ENCODE peak calls at places on chromosomes 11 and 22, in four cellular contexts. O is GM12878, J is GM12891, D is HL-60. R is an unnamed sample.

GRCh38 chr22:37545703-37546435 is 14.4 kb upstream of the CDC42EP1 start:
- DNase-seq in O (no peak), J (no peak), D (no peak), R (peak)

GRCh38 chr22:28923826-28924732 is 40.7 kb downstream of the ZNRF3 start:
- DNase-seq in J (no peak), D (no peak), O (no peak), R (no peak)

GRCh38 chr11:126733685-126734084 is 266.9 kb downstream of the KIRREL3 start:
- DNase-seq in D (no peak), J (no peak), O (no peak), R (no peak)

GRCh38 chr11:82980947-82981346 is 79.4 kb downstream of the DDIAS start:
- DNase-seq in O (no peak), D (no peak), J (no peak), R (no peak)

GRCh38 chr22:44190381-44190976 is 9.8 kb downstream of the PARVG start:
- DNase-seq in J (no peak), O (no peak), D (no peak), R (no peak)

GRCh38 chr11:26283852-26284421 is 48.0 kb upstream of the ANO3 start:
- DNase-seq in D (no peak), J (no peak), O (no peak), R (no peak)

GRCh38 chr11:77212314-77213007 is 84.4 kb downstream of the MYO7A start:
- DNase-seq in O (no peak), J (no peak), D (no peak), R (no peak)

GRCh38 chr22:50338042-50338573 is 5.0 kb upstream of the PPP6R2 start:
- DNase-seq in O (no peak), D (no peak), J (no peak), R (no peak)

GRCh38 chr11:70871881-70872280 is 380.5 kb downstream of the SHANK2 start:
- DNase-seq in O (no peak), D (no peak), J (no peak), R (no peak)

GRCh38 chr11:124115782-124116616 is 749 bp downstream of the VWA5A start:
- DNase-seq in J (no peak), O (no peak), D (no peak), R (no peak)

GRCh38 chr11:15663778-15664218 is 549.1 kb downstream of the INSC start:
- DNase-seq in O (no peak), D (no peak), J (no peak), R (no peak)

GRCh38 chr11:9745411-9746211 is 81.7 kb downstream of the SWAP70 start:
- DNase-seq in O (peak), J (no peak), D (no peak), R (no peak)

GRCh38 chr11:63680842-63681207 is 475 bp upstream of the RTN3 start:
- DNase-seq in D (no peak), J (no peak), O (no peak), R (peak)

GRCh38 chr22:32590556-32590955 is 115.9 kb downstream of the FBXO7 start:
- DNase-seq in J (no peak), D (no peak), O (no peak), R (no peak)
- TF ChIP-seq SPI1 in J (no peak), D (no peak), O (no peak), R (no peak)

GRCh38 chr11:1933416-1934325 is 13.5 kb upstream of the MRPL23 start:
- DNase-seq in J (no peak), O (no peak), D (no peak), R (no peak)
- TF ChIP-seq SPI1 in J (no peak), O (no peak), D (no peak), R (no peak)

DNA sequence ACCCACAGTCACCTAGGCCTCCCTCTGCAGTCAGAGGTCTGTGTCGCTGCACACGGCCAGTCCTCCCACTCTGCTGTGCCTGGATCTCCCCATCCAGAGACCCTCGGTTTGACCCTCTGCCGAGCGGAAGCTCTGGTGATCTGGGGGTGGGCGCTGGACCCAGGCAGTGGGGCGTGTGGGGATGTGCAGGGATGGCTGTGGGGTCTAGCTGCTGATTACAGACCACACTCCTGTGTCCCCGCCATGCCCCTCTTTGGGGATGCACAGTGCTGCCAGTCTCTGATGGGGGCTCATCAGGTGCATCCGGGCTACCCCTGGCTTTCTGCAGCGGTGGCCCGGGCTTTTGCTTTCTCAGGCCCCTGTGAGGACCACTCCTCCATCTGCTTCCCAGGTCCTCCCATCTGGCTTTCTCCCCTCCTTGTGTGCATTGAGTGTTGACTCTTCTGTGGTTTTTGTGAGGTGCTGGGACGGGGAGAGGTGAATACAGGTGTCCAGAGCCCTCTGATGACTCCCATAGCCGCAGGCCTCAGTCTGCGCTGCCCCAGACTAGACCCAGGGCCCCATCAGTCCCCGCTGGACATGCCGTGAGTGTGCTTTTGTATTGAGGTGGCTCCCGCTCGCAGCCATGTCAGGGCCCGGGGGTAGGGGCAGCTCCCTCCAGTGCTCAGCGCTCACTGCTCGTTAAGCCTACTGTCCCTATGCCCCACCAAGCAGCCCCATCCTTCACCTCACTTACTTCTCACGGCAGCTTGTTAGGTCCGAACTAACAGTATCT is 251.6 kb downstream of the TBC1D22A start:
- DNase-seq in O (no peak), J (no peak), D (no peak), R (no peak)
- TF ChIP-seq SPI1 in O (no peak), J (no peak), D (no peak), R (no peak)

GRCh38 chr11:3865388-3866193 is 10.1 kb downstream of the STIM1 start:
- DNase-seq in O (no peak), D (peak), J (no peak), R (peak)
- TF ChIP-seq SPI1 in O (peak), D (no peak), J (peak), R (no peak)

DNA sequence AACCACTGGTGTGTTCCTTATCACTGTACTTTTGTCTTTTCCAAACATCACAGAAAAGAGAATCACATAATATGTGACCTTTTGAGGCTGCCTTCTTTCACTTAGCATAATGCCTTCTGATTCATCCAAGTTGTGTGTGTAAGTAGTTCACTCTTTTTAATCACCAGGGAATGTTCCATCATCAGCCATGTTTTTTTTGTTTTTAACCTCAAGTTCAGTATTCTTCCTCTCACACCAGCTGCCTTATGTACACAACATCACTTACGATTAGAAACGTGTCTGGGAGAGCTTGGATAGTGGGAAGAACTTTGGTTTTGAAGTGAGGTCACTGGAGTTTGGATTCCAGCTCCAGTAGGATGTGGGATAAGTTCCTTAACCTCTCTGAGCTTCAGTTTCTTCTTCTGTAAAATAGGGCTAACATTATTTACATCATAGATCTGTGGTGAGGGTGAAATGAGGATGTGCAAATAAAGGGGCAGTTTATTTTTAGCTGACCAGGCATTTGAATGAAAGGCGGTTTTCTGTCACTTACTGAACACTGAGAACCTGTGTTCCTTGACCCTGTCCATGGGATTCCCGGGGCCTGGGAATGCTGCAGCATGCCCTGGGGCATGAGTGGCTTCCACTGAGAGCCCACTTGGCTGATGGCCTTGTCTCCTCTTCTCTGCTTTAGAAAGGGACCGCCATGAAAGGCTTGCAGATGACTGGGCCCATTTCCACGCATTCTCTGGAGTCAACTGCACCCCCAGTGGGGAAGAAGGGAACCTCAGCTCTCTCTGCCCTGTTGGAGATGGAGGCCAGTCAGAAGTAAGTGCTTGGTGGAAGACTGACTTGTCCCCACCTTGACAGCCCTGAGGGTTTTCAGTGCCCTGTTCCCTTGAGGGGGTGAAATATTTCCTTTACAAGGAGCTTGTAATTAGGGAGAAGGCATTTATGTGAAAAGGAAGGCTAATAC is 92.6 kb downstream of the DEPDC5 start:
- DNase-seq in D (peak), O (no peak), J (no peak), R (peak)
- TF ChIP-seq SPI1 in D (no peak), O (peak), J (peak), R (no peak)

DNA sequence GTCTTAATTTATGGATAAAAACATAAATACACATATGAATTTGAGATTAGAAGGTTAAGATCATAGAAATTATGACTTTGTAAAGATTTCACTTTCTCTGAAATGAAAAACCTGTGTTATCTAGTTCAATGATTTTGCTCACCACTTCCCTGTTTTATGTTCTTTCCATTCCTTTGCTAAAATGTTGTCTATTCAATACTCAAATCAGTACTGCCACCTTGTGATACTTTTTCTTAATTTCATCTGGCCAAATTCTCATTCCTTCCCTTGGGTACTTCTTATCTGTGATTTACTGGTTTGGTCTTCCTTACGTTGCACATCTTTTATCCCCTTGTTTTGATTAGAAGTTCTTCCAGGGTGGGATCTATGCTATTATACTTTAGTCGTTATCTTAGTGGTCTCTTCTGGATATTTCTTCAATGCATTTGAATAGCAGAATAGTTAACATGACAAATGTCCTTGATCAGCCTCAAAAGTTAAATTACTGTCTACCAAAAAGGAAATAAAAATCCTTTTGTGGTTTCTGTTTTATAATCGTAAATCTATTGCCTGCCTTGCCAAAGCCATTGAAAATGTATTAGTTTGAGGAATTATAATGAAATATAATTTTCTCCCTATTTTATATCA is 197.0 kb downstream of the PGR start:
- DNase-seq in O (no peak), J (no peak), D (no peak), R (no peak)
- TF ChIP-seq SPI1 in O (peak), J (peak), D (peak), R (peak)

GRCh38 chr11:75328426-75329277 is 22.8 kb downstream of the ARRB1 start:
- DNase-seq in O (peak), J (no peak), D (peak), R (peak)
- TF ChIP-seq SPI1 in O (no peak), J (no peak), D (no peak), R (no peak)

DNA sequence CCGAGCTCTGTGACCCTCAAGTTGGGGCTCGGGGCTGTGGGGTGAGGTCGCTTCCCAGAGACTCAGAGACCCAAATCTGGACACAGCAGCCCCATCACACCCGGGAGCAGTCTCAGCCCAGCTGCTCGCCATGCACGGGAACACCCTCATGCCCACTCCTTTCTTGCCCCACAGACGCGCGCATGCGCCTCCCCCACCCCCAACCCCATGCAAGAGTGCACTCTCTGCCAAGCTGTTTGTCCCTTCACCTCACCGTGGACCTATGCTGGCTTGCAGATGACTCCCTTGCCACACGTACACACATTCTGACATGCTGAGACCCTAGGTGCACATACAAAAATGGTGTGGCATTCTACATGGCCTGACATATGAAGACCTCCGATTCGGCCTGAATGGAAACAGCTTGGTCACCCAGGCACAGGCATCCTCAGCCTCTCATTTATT is 500 bp upstream of the CD248 start:
- DNase-seq in D (no peak), J (no peak), O (no peak), R (no peak)
- TF ChIP-seq SPI1 in D (no peak), J (no peak), O (no peak), R (no peak)

DNA sequence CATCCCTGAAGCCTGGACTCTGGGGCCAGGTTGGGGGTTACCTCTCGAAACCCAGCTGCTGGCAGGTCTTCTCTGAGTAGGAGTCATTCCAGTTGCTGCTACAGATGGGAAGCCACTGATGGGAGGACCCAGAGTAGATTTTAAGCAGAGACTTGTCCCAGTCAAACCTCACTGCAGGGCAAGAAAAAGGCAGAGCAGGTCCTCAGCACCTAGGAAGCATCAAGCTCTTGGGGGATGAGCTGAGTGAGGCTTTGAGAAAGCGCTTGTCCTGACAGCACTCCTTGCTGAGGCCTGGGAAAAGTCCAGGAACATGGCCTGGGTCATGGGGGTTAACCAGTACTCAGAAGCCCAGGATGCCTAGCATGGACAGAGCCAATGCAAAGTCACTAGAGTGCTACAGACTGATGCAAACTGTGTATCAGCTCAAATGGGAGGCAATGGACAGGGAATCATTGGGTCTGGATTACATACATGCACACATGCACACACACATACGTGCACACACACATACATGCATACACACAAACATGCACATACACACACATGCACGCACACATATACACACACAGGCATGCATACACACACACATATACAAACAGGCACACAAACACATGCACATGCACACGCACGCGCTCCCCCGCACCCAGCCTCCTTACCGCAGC is 15.3 kb downstream of the TMPRSS13 start:
- DNase-seq in O (no peak), D (no peak), J (no peak), R (no peak)
- TF ChIP-seq SPI1 in O (no peak), D (no peak), J (no peak), R (no peak)

GRCh38 chr11:60971520-60971919 is at the start of gene CD6:
- DNase-seq in J (no peak), D (peak), O (no peak), R (no peak)

GRCh38 chr11:60973699-60974098 is 2.2 kb downstream of the CD6 start:
- DNase-seq in O (no peak), D (no peak), J (no peak), R (no peak)

GRCh38 chr11:60977224-60977623 is 5.7 kb downstream of the CD6 start:
- DNase-seq in J (no peak), O (no peak), D (no peak), R (no peak)

GRCh38 chr11:60972182-60973030 is 926 bp downstream of the CD6 start:
- DNase-seq in D (no peak), J (no peak), O (no peak), R (no peak)

DNA sequence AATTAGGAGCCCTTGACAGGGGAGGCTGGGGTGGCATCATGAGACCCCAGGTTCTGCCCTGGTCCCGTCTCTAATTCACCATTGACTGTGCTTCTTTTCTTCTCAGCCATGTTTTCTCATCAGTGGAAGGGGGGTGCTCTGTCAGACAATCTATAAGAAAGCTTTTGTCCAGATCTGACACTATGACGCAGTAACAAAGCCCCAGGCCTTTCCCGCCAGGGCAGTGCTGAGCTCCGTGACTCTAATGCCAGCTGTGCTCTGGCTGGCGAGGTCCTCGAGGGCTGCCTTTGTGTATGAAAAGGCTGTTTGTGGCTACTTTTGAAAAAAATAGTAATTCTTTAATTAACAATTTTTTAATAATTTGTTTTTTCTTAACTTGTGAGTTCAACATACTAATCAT is 3.2 kb downstream of the CD6 start:
- DNase-seq in D (no peak), O (no peak), J (no peak), R (no peak)
- TF ChIP-seq SPI1 in D (no peak), O (no peak), J (no peak), R (no peak)

R was measured in K562.